ENCODE peak calls at places on chromosome 13, in four cellular contexts. I is left ventricle myocardium inferior, K is transverse colon, Y is brain microvascular endothelial cell. F is an unnamed sample.

GRCh38 chr13:27923794-27924528 is 4.2 kb downstream of the PDX1 start:
- DNase-seq in K (no peak), I (no peak), Y (no peak), F (no peak)

GRCh38 chr13:98411617-98412310 is 165.1 kb downstream of the STK24 start:
- DNase-seq in K (peak), I (peak), Y (no peak), F (no peak)

GRCh38 chr13:50685491-50685890 is 158.0 kb downstream of the DLEU7 start:
- DNase-seq in I (peak), Y (peak), K (peak), F (peak)

GRCh38 chr13:94073006-94073744 is 406.3 kb downstream of the DCT start:
- DNase-seq in Y (peak), I (no peak), K (no peak), F (no peak)

GRCh38 chr13:50735071-50735470 is 108.4 kb downstream of the DLEU7 start:
- DNase-seq in K (no peak), I (no peak), Y (no peak), F (no peak)

GRCh38 chr13:80245162-80245733 is 95.7 kb downstream of the SPRY2 start:
- DNase-seq in K (no peak), I (no peak), Y (no peak), F (no peak)

GRCh38 chr13:75307370-75307984 is 174.5 kb downstream of the TBC1D4 start:
- DNase-seq in K (no peak), I (no peak), Y (no peak), F (no peak)

GRCh38 chr13:100493418-100493817 is 95.2 kb downstream of the GGACT start:
- DNase-seq in Y (no peak), K (no peak), I (no peak), F (no peak)

GRCh38 chr13:95304446-95304845 is 3.2 kb upstream of the ABCC4 start:
- DNase-seq in K (no peak), I (no peak), Y (no peak), F (no peak)

GRCh38 chr13:49213539-49213938 is 6.6 kb upstream of the MLNR start:
- DNase-seq in I (no peak), K (no peak), Y (no peak), F (no peak)

GRCh38 chr13:49217962-49218492 is 2.1 kb upstream of the MLNR start:
- DNase-seq in I (no peak), K (no peak), Y (no peak), F (no peak)

GRCh38 chr13:49216334-49216733 is 3.8 kb upstream of the MLNR start:
- DNase-seq in Y (no peak), I (no peak), K (no peak), F (no peak)

GRCh38 chr13:49213997-49214916 is 5.9 kb upstream of the MLNR start:
- DNase-seq in Y (no peak), I (no peak), K (no peak), F (no peak)

GRCh38 chr13:49214917-49215376 is 5.2 kb upstream of the MLNR start:
- DNase-seq in K (peak), Y (no peak), I (no peak), F (no peak)
- TF ChIP-seq CTCF in K (no peak), Y (peak), I (no peak), F (no peak)

DNA sequence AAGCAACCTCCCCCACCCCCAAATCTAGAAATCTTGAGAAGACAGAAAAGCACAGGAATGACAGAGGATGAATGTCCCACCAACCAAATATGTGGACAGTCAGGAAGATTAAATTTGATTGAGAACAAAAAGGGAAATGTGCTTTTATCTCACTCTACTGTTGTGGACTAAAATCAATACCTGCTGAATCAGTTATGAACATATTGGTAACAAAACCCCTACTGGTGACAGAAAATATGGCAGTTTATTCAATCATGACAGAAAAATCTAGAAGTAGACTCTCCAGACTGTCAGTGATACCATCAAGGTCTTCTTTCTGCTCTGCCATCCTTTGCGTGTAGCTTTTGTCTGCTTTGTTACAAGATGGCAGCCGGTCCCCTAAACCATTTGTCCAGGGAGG is 35.2 kb downstream of the FAM216B start:
- DNase-seq in I (no peak), K (no peak), Y (no peak), F (no peak)
- TF ChIP-seq CTCF in I (no peak), K (no peak), Y (peak), F (no peak)

GRCh38 chr13:20033486-20033885 is 75.0 kb downstream of the ZMYM2 start:
- DNase-seq in I (no peak), Y (no peak), K (no peak), F (no peak)

GRCh38 chr13:20024706-20025105 is 66.2 kb downstream of the ZMYM2 start:
- DNase-seq in K (no peak), I (no peak), Y (no peak), F (no peak)

GRCh38 chr13:20028953-20029352 is 70.4 kb downstream of the ZMYM2 start:
- DNase-seq in K (no peak), I (no peak), Y (no peak), F (no peak)
- TF ChIP-seq CTCF in K (no peak), I (no peak), Y (no peak), F (no peak)

DNA sequence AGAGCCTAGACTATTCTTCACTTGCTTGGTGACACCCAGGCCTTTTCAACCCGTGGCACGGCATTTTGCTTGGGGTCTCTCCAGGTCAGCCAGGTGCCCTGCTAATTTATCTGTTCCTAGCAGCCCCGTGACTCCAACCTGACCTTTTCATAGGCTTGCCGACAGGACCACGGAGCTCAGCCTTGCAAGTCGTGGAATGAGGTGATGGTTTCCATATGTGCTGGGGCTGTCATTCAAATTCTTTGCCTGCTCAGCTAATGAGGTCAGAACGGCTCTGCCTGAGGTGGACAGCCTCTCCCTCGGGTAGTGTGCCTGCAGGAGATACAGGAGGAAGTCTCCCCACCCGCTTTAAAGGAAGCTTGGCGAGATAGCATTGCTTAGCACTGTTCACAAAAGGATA is 61.0 kb downstream of the SHISA2 start:
- DNase-seq in I (no peak), K (no peak), Y (peak), F (no peak)
- TF ChIP-seq CTCF in I (no peak), K (no peak), Y (no peak), F (no peak)

DNA sequence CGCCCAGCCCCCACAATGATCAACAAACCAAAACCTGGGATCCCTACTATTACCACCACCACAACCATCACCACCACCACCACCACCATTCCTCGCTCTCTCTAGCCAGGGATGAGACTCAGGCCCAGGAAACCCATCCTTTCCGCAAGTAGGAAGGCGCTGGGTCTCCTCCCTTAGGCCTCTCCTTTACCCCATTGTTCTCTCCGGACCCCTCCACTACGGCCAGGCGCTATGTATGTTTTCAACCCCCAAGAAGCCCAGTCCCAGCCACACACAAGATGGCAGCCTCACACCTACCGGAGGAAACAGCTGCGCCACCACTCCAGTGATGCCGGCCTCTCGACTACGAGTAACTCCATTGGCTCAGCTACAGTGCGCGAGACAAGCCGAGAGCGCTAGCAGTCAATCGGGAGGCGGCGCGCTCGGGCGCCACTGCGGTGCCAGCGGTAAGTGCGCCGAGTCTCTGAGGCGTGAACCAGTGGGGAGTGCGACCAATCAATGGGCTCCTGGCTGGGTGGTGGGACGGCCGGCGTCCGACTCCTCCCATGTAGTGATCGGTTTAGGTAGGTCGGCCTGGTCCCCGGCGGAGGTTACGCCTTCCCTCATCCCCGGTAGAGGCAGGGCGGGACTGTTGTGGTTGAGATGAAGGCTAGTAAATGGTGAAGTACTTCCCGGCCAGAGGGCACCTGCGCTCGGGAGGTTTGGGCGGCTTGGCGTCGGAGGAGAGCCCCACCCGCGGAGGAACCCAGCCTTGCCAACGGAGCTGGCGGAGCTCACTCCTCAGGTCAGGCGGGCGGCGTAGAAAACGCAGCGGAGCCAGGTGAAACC is at the start of the genes CAB39L and SETDB2:
- DNase-seq in Y (peak), K (peak), I (peak), F (peak)
- TF ChIP-seq CTCF in Y (peak), K (peak), I (peak), F (no peak)

GRCh38 chr13:51833980-51834379 is 11.0 kb downstream of the TMEM272 start:
- DNase-seq in Y (no peak), I (no peak), K (no peak), F (no peak)

GRCh38 chr13:51834581-51835158 is 10.3 kb downstream of the TMEM272 start:
- DNase-seq in I (no peak), Y (no peak), K (no peak), F (no peak)

GRCh38 chr13:51829236-51829899 is 15.6 kb downstream of the TMEM272 start:
- DNase-seq in Y (no peak), K (no peak), I (no peak), F (no peak)

GRCh38 chr13:51831519-51831918 is 13.5 kb downstream of the TMEM272 start:
- DNase-seq in Y (no peak), K (no peak), I (no peak), F (no peak)

DNA sequence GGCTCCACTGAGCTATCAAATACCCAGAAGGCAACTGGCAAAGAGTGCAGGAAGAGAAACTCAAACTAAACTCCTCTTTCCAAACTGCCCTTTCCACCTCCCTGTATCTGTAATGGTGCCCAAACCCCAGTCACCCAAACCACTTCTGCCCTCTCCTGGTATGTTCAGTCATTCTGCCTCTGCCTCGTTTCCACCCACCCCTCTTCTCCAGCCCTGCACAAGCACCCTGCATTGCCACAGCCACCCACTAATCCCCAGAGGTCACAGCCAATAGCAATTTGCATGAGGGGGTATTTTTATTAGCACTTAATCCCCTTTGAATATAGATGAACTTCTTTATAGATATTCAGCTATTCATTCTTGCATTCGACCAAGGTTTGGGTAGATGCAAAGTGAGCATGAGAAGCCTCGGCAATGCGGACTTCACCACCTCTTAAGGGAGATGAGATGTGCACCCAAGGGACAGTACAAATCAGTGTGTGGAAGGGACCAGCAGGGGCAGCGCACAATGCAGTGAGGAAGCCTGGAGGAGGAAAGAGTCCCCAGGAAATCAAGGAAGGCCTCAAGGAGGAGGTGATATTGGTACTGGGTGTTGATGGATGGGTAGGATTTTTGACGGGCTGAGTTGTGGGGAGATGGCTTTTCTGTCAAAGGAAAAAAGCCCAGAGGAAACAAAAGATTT is 12.4 kb downstream of the TMEM272 start:
- DNase-seq in Y (no peak), I (no peak), K (peak), F (no peak)
- TF ChIP-seq CTCF in Y (peak), I (peak), K (peak), F (no peak)

DNA sequence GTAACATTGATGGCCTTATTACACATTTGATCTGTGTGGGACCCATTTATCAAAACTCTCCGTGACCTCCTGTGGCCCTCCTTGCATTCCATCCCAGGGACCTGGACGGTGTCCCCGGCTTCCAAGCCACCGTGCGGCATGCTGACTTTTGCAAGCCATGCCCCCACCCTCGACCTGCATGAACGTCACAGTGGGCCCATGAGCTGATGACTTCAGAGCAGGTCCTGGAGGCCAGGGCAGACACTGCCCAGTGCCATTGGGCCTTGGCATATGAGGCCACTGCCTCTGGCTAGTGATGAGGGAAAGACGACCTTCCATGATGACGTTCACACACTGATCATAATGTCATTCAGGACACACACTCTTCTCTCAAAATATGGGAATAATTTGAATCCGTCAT is 62.8 kb downstream of the RAB20 start:
- DNase-seq in Y (no peak), K (no peak), I (no peak), F (no peak)
- TF ChIP-seq CTCF in Y (no peak), K (no peak), I (no peak), F (no peak)

DNA sequence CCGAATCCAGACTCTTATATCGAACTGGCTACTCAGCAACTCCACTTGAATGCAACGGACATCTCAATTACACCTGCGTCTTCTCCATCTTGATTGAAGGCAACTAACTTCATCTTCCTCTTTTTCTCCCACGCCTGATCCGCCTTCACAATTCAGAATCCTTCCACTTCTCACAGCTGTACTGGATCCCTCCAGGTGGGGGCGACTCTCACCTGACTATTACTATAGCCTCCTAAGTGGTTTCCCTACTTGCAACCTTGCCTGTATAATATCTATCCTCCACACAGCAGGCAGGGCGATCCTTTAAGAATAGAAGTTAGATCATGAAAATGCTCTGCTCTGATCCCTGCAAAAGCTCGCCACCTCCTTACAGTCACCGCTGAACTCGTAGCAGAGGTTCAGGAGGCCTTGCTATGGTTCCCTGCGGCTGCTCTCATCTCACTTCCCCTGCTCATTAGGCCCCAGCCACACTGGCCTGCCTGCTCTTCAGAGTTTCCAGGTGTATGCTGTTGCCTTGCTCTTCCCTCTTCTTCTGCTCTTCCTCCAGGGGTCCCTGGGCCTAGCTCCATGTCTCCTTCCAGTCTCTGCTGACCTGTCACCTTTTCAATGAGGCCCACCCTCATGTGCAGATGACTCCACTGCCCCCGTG is 31.9 kb downstream of the RFXAP start:
- DNase-seq in Y (no peak), I (no peak), K (peak), F (no peak)
- TF ChIP-seq CTCF in Y (peak), I (peak), K (no peak), F (no peak)

DNA sequence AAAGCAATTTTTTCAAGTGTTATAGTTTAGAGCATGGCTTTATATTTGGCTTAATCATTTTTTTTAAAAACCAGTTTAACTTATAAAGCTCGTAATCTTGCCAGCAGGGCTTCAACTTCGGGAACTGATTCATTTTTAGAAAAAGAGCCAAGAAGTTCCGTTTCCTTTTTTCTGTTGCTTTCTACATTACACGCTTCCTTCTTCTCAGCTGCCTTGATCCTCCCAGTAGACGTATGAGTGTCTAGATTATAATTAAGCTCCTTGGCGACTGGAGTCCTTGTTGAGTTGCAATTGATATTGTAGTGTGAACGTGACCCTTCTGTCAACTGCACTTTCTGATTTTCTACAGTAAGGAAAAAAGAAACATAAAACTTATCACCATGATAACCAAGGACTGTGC is 497.2 kb downstream of the DIAPH3 start:
- DNase-seq in Y (no peak), I (no peak), K (no peak), F (no peak)
- TF ChIP-seq CTCF in Y (no peak), I (no peak), K (no peak), F (no peak)

GRCh38 chr13:104530741-104531140 is 1464.5 kb upstream of the SLC10A2 start:
- DNase-seq in K (no peak), I (no peak), Y (no peak), F (no peak)

GRCh38 chr13:104532131-104532530 is 1465.9 kb upstream of the SLC10A2 start:
- DNase-seq in K (no peak), Y (no peak), I (no peak), F (no peak)

DNA sequence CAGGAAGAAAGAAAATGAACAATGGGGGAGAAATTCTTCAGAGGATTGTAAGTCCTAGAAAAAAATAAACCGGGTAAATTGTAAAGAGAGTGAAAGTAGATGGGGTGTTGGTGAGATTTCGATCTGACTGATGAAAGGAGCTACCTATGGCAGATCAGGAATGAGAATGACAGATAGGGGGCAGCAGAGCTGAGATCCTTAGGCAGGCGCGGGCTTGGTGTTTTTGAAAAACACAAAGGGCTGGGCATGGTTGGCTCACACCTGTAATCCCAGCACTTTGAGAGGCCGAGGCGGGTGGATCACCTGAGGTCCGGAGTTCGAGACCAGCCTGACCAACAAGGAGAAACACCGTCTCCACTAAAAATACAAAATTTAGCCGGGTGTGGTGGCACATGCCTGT is 1468.6 kb upstream of the SLC10A2 start:
- DNase-seq in K (no peak), Y (no peak), I (no peak), F (no peak)
- TF ChIP-seq CTCF in K (no peak), Y (peak), I (no peak), F (no peak)